ENCODE peak calls at places on chromosomes 11 and 22, in nine cellular contexts. U, T, O, Q, Y, A, W, R and H are unnamed samples.

GRCh38 chr22:46699091-46699490 is 39.0 kb downstream of the CERK start:
- DNase-seq in O (no peak), R (no peak), W (no peak), A (no peak), U (no peak), Y (no peak), T (no peak), Q (no peak), H (no peak)

GRCh38 chr22:24175160-24175808 is 6.0 kb upstream of the SUSD2 start:
- DNase-seq in O (peak; percentile 31), W (peak; percentile 84), T (no peak), Q (peak; percentile 87), U (no peak), R (peak; percentile 75), A (peak; percentile 83), Y (peak; percentile 43), H (peak; percentile 81)

GRCh38 chr11:118921929-118922744 is 3.6 kb downstream of the BCL9L start:
- DNase-seq in Q (no peak), O (no peak), R (peak; percentile 64), A (peak; percentile 88), T (peak; percentile 79), W (peak; percentile 60), Y (no peak), U (no peak), H (no peak)

GRCh38 chr22:21447694-21448402 is 19.3 kb upstream of the TMEM191C start:
- DNase-seq in O (no peak), R (no peak), Y (no peak), T (no peak), A (peak; percentile 21), W (peak; percentile 15), Q (peak; percentile 69), U (no peak), H (no peak)

GRCh38 chr22:44362249-44363040 is 49.7 kb upstream of the SHISAL1 start:
- DNase-seq in R (no peak), U (no peak), O (no peak), W (peak; percentile 16), T (no peak), Q (no peak), A (no peak), Y (no peak), H (no peak)

GRCh38 chr22:43736651-43737050 is 75.5 kb downstream of the EFCAB6 start:
- DNase-seq in T (no peak), O (no peak), W (no peak), A (no peak), Q (no peak), R (no peak), Y (no peak), U (no peak), H (no peak)

GRCh38 chr11:99687320-99687719 is 666.6 kb downstream of the CNTN5 start:
- DNase-seq in Q (no peak), T (no peak), R (no peak), Y (no peak), U (no peak), W (peak; percentile 36), A (no peak), O (no peak), H (no peak)

GRCh38 chr11:134407321-134407828 is 4.7 kb downstream of the B3GAT1 start:
- DNase-seq in Q (no peak), U (no peak), A (peak; percentile 86), T (peak; percentile 57), R (no peak), O (no peak), W (no peak), Y (no peak), H (no peak)

GRCh38 chr11:129840236-129840635 is 24.6 kb downstream of the TMEM45B start:
- DNase-seq in A (no peak), Y (peak; percentile 75), W (no peak), R (no peak), Q (no peak), O (no peak), U (no peak), T (no peak), H (no peak)

GRCh38 chr22:47549741-47550340 is 787.4 kb downstream of the TBC1D22A start:
- DNase-seq in Q (no peak), A (peak; percentile 24), Y (no peak), W (no peak), U (no peak), T (no peak), R (no peak), O (no peak), H (no peak)

GRCh38 chr11:1367721-1368120 is 22.0 kb upstream of the BRSK2 start:
- DNase-seq in W (no peak), T (no peak), Q (no peak), U (no peak), O (no peak), Y (no peak), R (no peak), A (no peak), H (no peak)

GRCh38 chr22:19448076-19448607 is 631 bp upstream of the C22orf39 start:
- DNase-seq in W (peak; percentile 58), U (peak; percentile 50), A (peak; percentile 28), Q (peak; percentile 83), T (no peak), R (peak; percentile 61), O (no peak), Y (peak; percentile 28), H (peak; percentile 71)

GRCh38 chr11:9150944-9151343 is 59.5 kb upstream of the SCUBE2 start:
- DNase-seq in A (no peak), Y (no peak), T (no peak), W (peak; percentile 56), U (no peak), Q (no peak), O (no peak), R (no peak), H (no peak)

GRCh38 chr11:135069884-135070283 is 657.8 kb upstream of the B3GAT1 start:
- DNase-seq in O (no peak), T (no peak), A (no peak), W (no peak), Q (no peak), U (no peak), R (no peak), Y (no peak), H (no peak)

GRCh38 chr11:60059052-60059451 is 2.6 kb downstream of the MS4A3 start:
- DNase-seq in W (peak; percentile 50), O (no peak), A (no peak), R (no peak), Y (no peak), T (no peak), U (no peak), Q (no peak), H (no peak)

GRCh38 chr11:88655163-88655562 is 317.6 kb upstream of the CTSC start:
- DNase-seq in R (no peak), W (no peak), Y (no peak), T (no peak), U (no peak), A (no peak), O (no peak), Q (no peak), H (no peak)

GRCh38 chr22:36328635-36329216 is 59.0 kb downstream of the MYH9 start:
- DNase-seq in W (peak; percentile 95), Y (no peak), Q (no peak), R (no peak), T (peak; percentile 85), A (peak; percentile 61), O (no peak), U (no peak), H (no peak)

GRCh38 chr11:4523666-4524065 is 21.3 kb upstream of the OR52M1 start:
- DNase-seq in T (no peak), Q (no peak), R (no peak), U (no peak), W (no peak), A (no peak), O (no peak), Y (no peak), H (no peak)

GRCh38 chr11:35139883-35140282 is 912 bp downstream of the CD44 start:
- DNase-seq in W (peak; percentile 43), O (no peak), T (no peak), R (no peak), Q (no peak), U (no peak), A (no peak), Y (no peak), H (no peak)

GRCh38 chr11:66080055-66080817 is 10.2 kb downstream of the PACS1 start:
- DNase-seq in Q (no peak), W (peak; percentile 79), U (no peak), O (peak; percentile 52), T (no peak), Y (peak; percentile 11), R (no peak), A (peak; percentile 51), H (no peak)

GRCh38 chr11:61056566-61056965 is 45.7 kb upstream of the CD5 start:
- DNase-seq in A (no peak), W (no peak), R (no peak), U (peak; percentile 48), T (no peak), O (no peak), Y (no peak), Q (no peak), H (no peak)

GRCh38 chr11:9144828-9145227 is 53.4 kb upstream of the SCUBE2 start:
- DNase-seq in R (no peak), U (no peak), O (no peak), A (no peak), W (no peak), Y (no peak), T (no peak), Q (no peak), H (no peak)

GRCh38 chr11:84775503-84775902 is 851.6 kb downstream of the DLG2 start:
- DNase-seq in R (no peak), Y (no peak), U (no peak), A (no peak), O (no peak), Q (no peak), T (no peak), W (no peak), H (no peak)

GRCh38 chr11:92180226-92180625 is 44.4 kb upstream of the FAT3 start:
- DNase-seq in Q (no peak), A (no peak), R (no peak), U (no peak), O (no peak), Y (no peak), W (no peak), T (no peak), H (no peak)

GRCh38 chr22:27431896-27432295 is 369.7 kb downstream of the MN1 start:
- DNase-seq in A (no peak), T (no peak), U (no peak), W (no peak), Q (no peak), O (no peak), R (no peak), Y (no peak), H (no peak)